ENCODE peak calls at places on chromosomes 6 and 20, in six cellular contexts. G, O, F, I, U and N are unnamed samples.

GRCh38 chr6:42217165-42217522 is 517 bp downstream of the MRPS10 start:
- DNase-seq in G (no peak), O (no peak), F (no peak), I (no peak), U (no peak), N (no peak)

GRCh38 chr6:22401206-22401605 is 104.4 kb upstream of the PRL start:
- DNase-seq in G (no peak), O (no peak), F (no peak), I (no peak), U (no peak), N (no peak)

GRCh38 chr20:38420232-38421085 is 14.7 kb downstream of the SNHG17 start:
- DNase-seq in G (no peak), O (no peak), F (peak), I (no peak), U (no peak), N (no peak)

GRCh38 chr6:4883298-4883697 is 107.1 kb downstream of the CDYL start:
- DNase-seq in G (no peak), O (no peak), F (no peak), I (no peak), U (no peak), N (no peak)

GRCh38 chr20:9409981-9410380 is 104.4 kb upstream of the LAMP5 start:
- DNase-seq in G (no peak), O (no peak), F (peak), I (peak), U (no peak), N (no peak)

GRCh38 chr20:35443003-35443402 is 5.0 kb upstream of the GDF5 start:
- DNase-seq in G (no peak), O (no peak), F (peak), I (peak), U (no peak), N (no peak)

GRCh38 chr6:168650686-168651085 is 209.7 kb downstream of the SMOC2 start:
- DNase-seq in G (no peak), O (no peak), F (no peak), I (no peak), U (no peak), N (no peak)

GRCh38 chr20:39877792-39878191 is 811.2 kb downstream of the MAFB start:
- DNase-seq in G (no peak), O (no peak), F (no peak), I (no peak), U (no peak), N (no peak)

GRCh38 chr6:158660331-158660730 is 10.5 kb downstream of the SYTL3 start:
- DNase-seq in G (peak), O (peak), F (no peak), I (no peak), U (no peak), N (peak)

GRCh38 chr6:144873653-144874378 is 588.7 kb downstream of the UTRN start:
- DNase-seq in G (no peak), O (no peak), F (no peak), I (no peak), U (no peak), N (no peak)

GRCh38 chr20:38873050-38873581 is 53.1 kb upstream of the FAM83D start:
- DNase-seq in G (no peak), O (no peak), F (no peak), I (no peak), U (no peak), N (peak)

GRCh38 chr20:55597526-55597925 is 407.8 kb downstream of the CBLN4 start:
- DNase-seq in G (no peak), O (no peak), F (no peak), I (no peak), U (no peak), N (no peak)

GRCh38 chr6:160972111-160972510 is 19.5 kb upstream of the MAP3K4 start:
- DNase-seq in G (no peak), O (no peak), F (peak), I (peak), U (no peak), N (no peak)

GRCh38 chr6:141988954-141989705 is 143.6 kb upstream of the GJE1 start:
- DNase-seq in G (no peak), O (peak), F (peak), I (peak), U (no peak), N (peak)

GRCh38 chr6:84897874-84898635 is 133.7 kb upstream of the TBX18 start:
- DNase-seq in G (no peak), O (no peak), F (no peak), I (peak), U (no peak), N (no peak)

GRCh38 chr20:20520776-20521175 is 152.9 kb downstream of the INSM1 start:
- DNase-seq in G (no peak), O (no peak), F (peak), I (peak), U (no peak), N (no peak)

GRCh38 chr6:96015791-96016776 is at the start of gene FUT9:
- DNase-seq in G (peak), O (no peak), F (no peak), I (no peak), U (no peak), N (no peak)

GRCh38 chr6:146905313-146905712 is 298.9 kb upstream of the STXBP5 start:
- DNase-seq in G (no peak), O (no peak), F (no peak), I (peak), U (no peak), N (no peak)

GRCh38 chr6:9977451-9977850 is 437.4 kb downstream of the TFAP2A start:
- DNase-seq in G (no peak), O (no peak), F (no peak), I (no peak), U (no peak), N (no peak)

GRCh38 chr6:4687989-4688947 is 87.9 kb upstream of the CDYL start:
- DNase-seq in G (no peak), O (peak), F (peak), I (peak), U (no peak), N (no peak)

GRCh38 chr20:31967830-31968249 is at the start of gene XKR7:
- DNase-seq in G (peak), O (peak), F (no peak), I (no peak), U (no peak), N (peak)

GRCh38 chr6:5713519-5713918 is 293.2 kb downstream of the NRN1 start:
- DNase-seq in G (no peak), O (no peak), F (no peak), I (no peak), U (no peak), N (no peak)

GRCh38 chr6:17393335-17394191 is at the start of gene CAP2:
- DNase-seq in G (peak), O (no peak), F (peak), I (peak), U (peak), N (no peak)

GRCh38 chr6:97653517-97653916 is 370.5 kb upstream of the MMS22L start:
- DNase-seq in G (no peak), O (no peak), F (no peak), I (no peak), U (no peak), N (no peak)

GRCh38 chr6:16157909-16158308 is 29.0 kb downstream of the MYLIP start:
- DNase-seq in G (no peak), O (no peak), F (no peak), I (no peak), U (no peak), N (no peak)

GRCh38 chr6:45076217-45076616 is 251.9 kb upstream of the RUNX2 start:
- DNase-seq in G (no peak), O (no peak), F (no peak), I (peak), U (no peak), N (no peak)

GRCh38 chr6:157022022-157022740 is 245.0 kb downstream of the ARID1B start:
- DNase-seq in G (peak), O (peak), F (peak), I (peak), U (peak), N (peak)

GRCh38 chr20:46330831-46331371 is 22.6 kb upstream of the CDH22 start:
- DNase-seq in G (no peak), O (no peak), F (peak), I (no peak), U (no peak), N (no peak)

GRCh38 chr20:62136283-62137091 is 6.7 kb downstream of the PSMA7 start:
- DNase-seq in G (peak), O (peak), F (peak), I (peak), U (peak), N (peak)

GRCh38 chr20:17835941-17836861 is 132.4 kb downstream of the SNX5 start:
- DNase-seq in G (no peak), O (no peak), F (no peak), I (peak), U (peak), N (no peak)

GRCh38 chr6:129189266-129189665 is 306.3 kb downstream of the LAMA2 start:
- DNase-seq in G (no peak), O (no peak), F (no peak), I (no peak), U (no peak), N (no peak)

GRCh38 chr20:17971571-17972013 is 2.8 kb downstream of the MGME1 start:
- DNase-seq in G (no peak), O (no peak), F (peak), I (peak), U (no peak), N (no peak)

GRCh38 chr6:63637865-63638445 is 2.4 kb downstream of the PHF3 start:
- DNase-seq in G (no peak), O (peak), F (no peak), I (no peak), U (no peak), N (no peak)

GRCh38 chr6:21873562-21873961 is 280.0 kb downstream of the SOX4 start:
- DNase-seq in G (no peak), O (no peak), F (peak), I (peak), U (no peak), N (no peak)

GRCh38 chr6:129967427-129967826 is 51.0 kb upstream of the L3MBTL3 start:
- DNase-seq in G (no peak), O (no peak), F (no peak), I (no peak), U (no peak), N (no peak)